ENCODE peak calls at places on chromosomes 16 and 17, in five cellular contexts. C is amniotic stem cell; U is memory B cell; Q is stimulated activated CD8-positive, alpha-beta memory T cell treated with anti-CD3 and anti-CD28 coated beads, Interleukin-7, amount 100 ng/mL, for 4 hours; H is cardiac fibroblast. S is an unnamed sample.

GRCh38 chr16:64731891-64732290 is 390.0 kb downstream of the CDH11 start:
- DNase-seq in H (no peak), U (no peak), C (no peak), Q (no peak), S (no peak)

GRCh38 chr17:74006366-74006765 is 197.1 kb upstream of the RPL38 start:
- DNase-seq in Q (no peak), C (no peak), H (no peak), U (no peak), S (no peak)

GRCh38 chr17:82134101-82134500 is 36.1 kb upstream of the FASN start:
- DNase-seq in H (peak), Q (no peak), U (no peak), C (no peak), S (no peak)

GRCh38 chr17:21239680-21240374 is 13.4 kb downstream of the NATD1 start:
- DNase-seq in C (no peak), H (peak), U (no peak), Q (no peak), S (no peak)

GRCh38 chr17:57823469-57824401 is 26.1 kb downstream of the MRPS23 start:
- DNase-seq in U (no peak), H (peak), Q (no peak), C (no peak), S (no peak)

GRCh38 chr17:4199818-4200402 is 56.9 kb downstream of the CYB5D2 start:
- DNase-seq in C (peak), H (peak), Q (no peak), U (no peak), S (peak)

GRCh38 chr16:58499615-58500328 is at the start of gene NDRG4:
- DNase-seq in H (peak), Q (no peak), U (no peak), C (peak), S (peak)

GRCh38 chr17:28526381-28526780 is 20.2 kb downstream of the FOXN1 start:
- DNase-seq in H (no peak), Q (no peak), U (no peak), C (no peak), S (no peak)

GRCh38 chr16:88423448-88423850 is 29.6 kb upstream of the ZFPM1 start:
- DNase-seq in U (no peak), C (no peak), Q (no peak), H (no peak), S (no peak)

GRCh38 chr17:56777859-56778258 is 55.9 kb downstream of the C17orf67 start:
- DNase-seq in Q (no peak), H (no peak), U (no peak), C (no peak), S (no peak)

GRCh38 chr16:805474-805873 is 4.9 kb upstream of the GNG13 start:
- DNase-seq in C (no peak), Q (no peak), U (no peak), H (no peak), S (no peak)

GRCh38 chr17:28751600-28752366 is 8.0 kb downstream of the TRAF4 start:
- DNase-seq in Q (no peak), C (no peak), H (no peak), U (no peak), S (no peak)

GRCh38 chr16:12458591-12459400 is 344.9 kb downstream of the CPPED1 start:
- DNase-seq in Q (peak), U (no peak), H (no peak), C (no peak), S (no peak)

GRCh38 chr16:57667526-57668258 is 414 bp upstream of the ADGRG3 start:
- DNase-seq in Q (no peak), U (no peak), C (no peak), H (peak), S (peak)

GRCh38 chr16:78128920-78129319 is 29.5 kb downstream of the WWOX start:
- DNase-seq in U (no peak), Q (no peak), C (no peak), H (no peak), S (no peak)

GRCh38 chr16:56589141-56590039 is at the start of gene MT3:
- DNase-seq in U (no peak), H (peak), C (no peak), Q (no peak), S (peak)

GRCh38 chr16:15553313-15554088 is 89.5 kb downstream of the MARF1 start:
- DNase-seq in U (no peak), Q (no peak), C (no peak), H (peak), S (no peak)

GRCh38 chr17:82304826-82305726 is 12.3 kb downstream of the CD7 start:
- DNase-seq in U (no peak), Q (no peak), C (no peak), H (no peak), S (no peak)

GRCh38 chr16:69399361-69399760 is 13.6 kb upstream of the TERF2 start:
- DNase-seq in C (no peak), H (no peak), U (no peak), Q (no peak), S (peak)

GRCh38 chr16:58511933-58512815 is 3.1 kb upstream of the SETD6 start:
- DNase-seq in C (peak), U (peak), H (peak), Q (peak), S (peak)

GRCh38 chr16:72244853-72245252 is 72.9 kb upstream of the PMFBP1 start:
- DNase-seq in Q (no peak), U (no peak), C (no peak), H (peak), S (no peak)

GRCh38 chr16:86862596-86862995 is 284.2 kb downstream of the FOXL1 start:
- DNase-seq in Q (no peak), C (no peak), H (no peak), U (no peak), S (no peak)

GRCh38 chr16:49932449-49932848 is 76.5 kb upstream of the ZNF423 start:
- DNase-seq in H (no peak), U (no peak), C (no peak), Q (no peak), S (no peak)

GRCh38 chr17:1907818-1908698 is 78.3 kb downstream of the RPA1 start:
- DNase-seq in C (no peak), H (peak), Q (no peak), U (peak), S (peak)

GRCh38 chr17:1709971-1710806 is at the start of gene TLCD2:
- DNase-seq in U (peak), H (peak), C (no peak), Q (no peak), S (peak)

GRCh38 chr17:40727447-40728231 is 24.1 kb upstream of the KRT24 start:
- DNase-seq in H (peak), U (no peak), Q (no peak), C (no peak), S (peak)

GRCh38 chr16:74448990-74449389 is 27.7 kb upstream of the CLEC18B start:
- DNase-seq in U (no peak), Q (no peak), H (peak), C (no peak), S (peak)

GRCh38 chr16:85171809-85172464 is 59.7 kb upstream of the CIBAR2 start:
- DNase-seq in H (peak), U (no peak), C (no peak), Q (no peak), S (no peak)

GRCh38 chr17:5703736-5704135 is 119.4 kb upstream of the NLRP1 start:
- DNase-seq in U (no peak), Q (no peak), H (no peak), C (no peak), S (no peak)

GRCh38 chr17:81556175-81556691 is 4.1 kb upstream of the FAAP100 start:
- DNase-seq in U (no peak), H (peak), C (no peak), Q (no peak), S (no peak)

GRCh38 chr16:495127-495748 is 32.3 kb upstream of the CAPN15 start:
- DNase-seq in H (peak), Q (no peak), U (no peak), C (no peak), S (peak)

GRCh38 chr17:61393904-61394629 is 5.6 kb upstream of the TBX2 start:
- DNase-seq in U (no peak), C (no peak), H (peak), Q (no peak), S (no peak)

S was measured in Daoy.